ENCODE peak calls at places on chromosome 18, in four cellular contexts. One of them, this sample, is unnamed.

GRCh38 chr18:49491857-49492693 is 5.0 kb upstream of the C18orf32 start:
- DNase-seq in spleen: peak
- DNase-seq in HTR-8/SVneo: peak
- DNase-seq in AG20443: peak
- DNase-seq in this sample: peak

GRCh38 chr18:57982372-57983021 is 61.5 kb upstream of the NEDD4L start:
- DNase-seq in AG20443: no peak
- DNase-seq in HTR-8/SVneo: no peak
- DNase-seq in spleen: no peak
- DNase-seq in this sample: no peak

GRCh38 chr18:1149709-1150108 is 245.0 kb downstream of the ADCYAP1 start:
- DNase-seq in HTR-8/SVneo: no peak
- DNase-seq in AG20443: no peak
- DNase-seq in spleen: no peak
- DNase-seq in this sample: no peak

GRCh38 chr18:31821452-31822171 is 60.9 kb upstream of the SLC25A52 start:
- DNase-seq in AG20443: no peak
- DNase-seq in HTR-8/SVneo: no peak
- DNase-seq in spleen: no peak
- DNase-seq in this sample: no peak

GRCh38 chr18:38464024-38464423 is 898.4 kb upstream of the CELF4 start:
- DNase-seq in HTR-8/SVneo: no peak
- DNase-seq in spleen: no peak
- DNase-seq in AG20443: no peak
- DNase-seq in this sample: no peak

GRCh38 chr18:58541789-58542425 is 87.0 kb downstream of the ALPK2 start:
- DNase-seq in spleen: no peak
- DNase-seq in HTR-8/SVneo: peak
- DNase-seq in AG20443: peak
- DNase-seq in this sample: no peak

GRCh38 chr18:76672627-76673026 is 149.7 kb upstream of the ZNF236 start:
- DNase-seq in HTR-8/SVneo: no peak
- DNase-seq in spleen: no peak
- DNase-seq in AG20443: no peak
- DNase-seq in this sample: no peak

GRCh38 chr18:46466236-46467160 is 190.5 kb downstream of the LOXHD1 start:
- DNase-seq in HTR-8/SVneo: no peak
- DNase-seq in spleen: peak
- DNase-seq in AG20443: no peak
- DNase-seq in this sample: no peak

GRCh38 chr18:36321636-36322407 is 24.3 kb downstream of the FHOD3 start:
- DNase-seq in AG20443: peak
- DNase-seq in HTR-8/SVneo: no peak
- DNase-seq in spleen: no peak
- DNase-seq in this sample: peak

GRCh38 chr18:63848159-63848558 is 39.3 kb upstream of the SERPINB2 start:
- DNase-seq in HTR-8/SVneo: peak
- DNase-seq in spleen: no peak
- DNase-seq in AG20443: peak
- DNase-seq in this sample: no peak

GRCh38 chr18:51211552-51211951 is 14.1 kb upstream of the MEX3C start:
- DNase-seq in HTR-8/SVneo: no peak
- DNase-seq in AG20443: peak
- DNase-seq in spleen: no peak
- DNase-seq in this sample: no peak

GRCh38 chr18:4639628-4640310 is 184.7 kb upstream of the DLGAP1 start:
- DNase-seq in HTR-8/SVneo: no peak
- DNase-seq in spleen: no peak
- DNase-seq in AG20443: no peak
- DNase-seq in this sample: no peak

GRCh38 chr18:57670046-57670445 is 48.4 kb upstream of the NARS1 start:
- DNase-seq in AG20443: no peak
- DNase-seq in HTR-8/SVneo: no peak
- DNase-seq in spleen: no peak
- DNase-seq in this sample: no peak

GRCh38 chr18:38427234-38427633 is 861.6 kb upstream of the CELF4 start:
- DNase-seq in spleen: no peak
- DNase-seq in HTR-8/SVneo: no peak
- DNase-seq in AG20443: no peak
- DNase-seq in this sample: no peak

GRCh38 chr18:35616664-35617423 is 35.3 kb downstream of the GALNT1 start:
- DNase-seq in HTR-8/SVneo: peak
- DNase-seq in spleen: peak
- DNase-seq in AG20443: peak
- DNase-seq in this sample: no peak

GRCh38 chr18:11980148-11980554 is 1.2 kb upstream of the IMPA2 start:
- DNase-seq in HTR-8/SVneo: no peak
- DNase-seq in spleen: no peak
- DNase-seq in AG20443: no peak
- DNase-seq in this sample: no peak

GRCh38 chr18:49133112-49133511 is 182.3 kb upstream of the SMAD7 start:
- DNase-seq in AG20443: no peak
- DNase-seq in spleen: no peak
- DNase-seq in HTR-8/SVneo: no peak
- DNase-seq in this sample: no peak

GRCh38 chr18:79566841-79567370 is 112.7 kb upstream of the CTDP1 start:
- DNase-seq in AG20443: no peak
- DNase-seq in HTR-8/SVneo: no peak
- DNase-seq in spleen: peak
- DNase-seq in this sample: peak

GRCh38 chr18:62521588-62521987 is 1.2 kb upstream of the ZCCHC2 start:
- DNase-seq in HTR-8/SVneo: no peak
- DNase-seq in spleen: no peak
- DNase-seq in AG20443: no peak
- DNase-seq in this sample: no peak

GRCh38 chr18:43571078-43571689 is 293.9 kb upstream of the SYT4 start:
- DNase-seq in AG20443: peak
- DNase-seq in spleen: no peak
- DNase-seq in HTR-8/SVneo: no peak
- DNase-seq in this sample: no peak

GRCh38 chr18:34971313-34971712 is 69.9 kb upstream of the MAPRE2 start:
- DNase-seq in AG20443: no peak
- DNase-seq in HTR-8/SVneo: no peak
- DNase-seq in spleen: no peak
- DNase-seq in this sample: no peak

GRCh38 chr18:63518178-63519012 is 23.8 kb upstream of the SERPINB12 start:
- DNase-seq in AG20443: peak
- DNase-seq in spleen: no peak
- DNase-seq in HTR-8/SVneo: peak
- DNase-seq in this sample: no peak

GRCh38 chr18:69002233-69002632 is 204.4 kb downstream of the CCDC102B start:
- DNase-seq in AG20443: peak
- DNase-seq in spleen: no peak
- DNase-seq in HTR-8/SVneo: no peak
- DNase-seq in this sample: no peak

GRCh38 chr18:43486462-43486861 is 209.2 kb upstream of the SYT4 start:
- DNase-seq in spleen: no peak
- DNase-seq in HTR-8/SVneo: no peak
- DNase-seq in AG20443: no peak
- DNase-seq in this sample: no peak

GRCh38 chr18:35408843-35409261 is 31.7 kb upstream of the ZNF396 start:
- DNase-seq in spleen: no peak
- DNase-seq in AG20443: no peak
- DNase-seq in HTR-8/SVneo: no peak
- DNase-seq in this sample: no peak

GRCh38 chr18:56351911-56352502 is 286.4 kb downstream of the TXNL1 start:
- DNase-seq in HTR-8/SVneo: no peak
- DNase-seq in AG20443: no peak
- DNase-seq in spleen: no peak
- DNase-seq in this sample: no peak

GRCh38 chr18:59514193-59514592 is 155.1 kb upstream of the LMAN1 start:
- DNase-seq in AG20443: peak
- DNase-seq in HTR-8/SVneo: no peak
- DNase-seq in spleen: no peak
- DNase-seq in this sample: peak

GRCh38 chr18:79525556-79526467 is 130.1 kb downstream of the NFATC1 start:
- DNase-seq in HTR-8/SVneo: no peak
- DNase-seq in AG20443: peak
- DNase-seq in spleen: peak
- DNase-seq in this sample: peak

GRCh38 chr18:56402872-56403516 is 235.4 kb downstream of the TXNL1 start:
- DNase-seq in HTR-8/SVneo: peak
- DNase-seq in spleen: no peak
- DNase-seq in AG20443: peak
- DNase-seq in this sample: no peak

GRCh38 chr18:57776767-57777166 is 26.3 kb downstream of the ATP8B1 start:
- DNase-seq in AG20443: peak
- DNase-seq in HTR-8/SVneo: no peak
- DNase-seq in spleen: no peak
- DNase-seq in this sample: no peak

GRCh38 chr18:7885763-7886295 is 318.7 kb downstream of the PTPRM start:
- DNase-seq in HTR-8/SVneo: no peak
- DNase-seq in spleen: no peak
- DNase-seq in AG20443: no peak
- DNase-seq in this sample: no peak

GRCh38 chr18:26549103-26549485 is 741 bp upstream of the KCTD1 start:
- DNase-seq in HTR-8/SVneo: no peak
- DNase-seq in spleen: peak
- DNase-seq in AG20443: peak
- DNase-seq in this sample: peak

GRCh38 chr18:27240383-27240782 is 55.3 kb upstream of the CHST9 start:
- DNase-seq in HTR-8/SVneo: no peak
- DNase-seq in AG20443: no peak
- DNase-seq in spleen: no peak
- DNase-seq in this sample: no peak

GRCh38 chr18:37484893-37485834 is 80.4 kb downstream of the CELF4 start:
- DNase-seq in AG20443: peak
- DNase-seq in HTR-8/SVneo: no peak
- DNase-seq in spleen: no peak
- DNase-seq in this sample: no peak

GRCh38 chr18:7596133-7596532 is 29.0 kb downstream of the PTPRM start:
- DNase-seq in HTR-8/SVneo: no peak
- DNase-seq in spleen: no peak
- DNase-seq in AG20443: no peak
- DNase-seq in this sample: no peak